ENCODE peak calls at places on chromosomes 12 and 14, in five cellular contexts. R is neural progenitor cell, C is GM23338, S is PC-3, O is HCT116. I is an unnamed sample.
A peak's percentile ranks its signal among the peaks of the same experiment; 100 is the strongest.

GRCh38 chr12:11070999-11071398 is 8.9 kb upstream of the TAS2R46 start:
- DNase-seq in R (no peak), S (no peak), C (no peak), O (no peak), I (no peak)

GRCh38 chr12:90343966-90344365 is 611.0 kb downstream of the CCER1 start:
- DNase-seq in O (no peak), C (no peak), R (no peak), S (no peak), I (no peak)

GRCh38 chr12:57735952-57736742 is 2.4 kb downstream of the AGAP2 start:
- DNase-seq in S (peak; percentile 45), O (no peak), C (peak; percentile 91), R (peak; percentile 80), I (peak; percentile 57)

GRCh38 chr14:98692832-98693231 is 579.2 kb downstream of the BCL11B start:
- DNase-seq in O (no peak), S (no peak), R (no peak), C (no peak), I (no peak)

GRCh38 chr14:51484491-51484890 is 167.2 kb upstream of the FRMD6 start:
- DNase-seq in O (no peak), S (no peak), R (no peak), C (no peak), I (no peak)

GRCh38 chr12:124862768-124863408 is 776 bp downstream of the SCARB1 start:
- DNase-seq in S (peak; percentile 47), R (peak; percentile 56), O (no peak), C (peak; percentile 43), I (peak; percentile 41)

GRCh38 chr12:31412292-31412801 is 86.4 kb upstream of the SINHCAF start:
- DNase-seq in C (peak; percentile 32), R (peak; percentile 21), S (no peak), O (no peak), I (no peak)

GRCh38 chr12:2640281-2640680 is 154.5 kb upstream of the FKBP4 start:
- DNase-seq in S (no peak), C (no peak), R (no peak), O (no peak), I (peak; percentile 89)

GRCh38 chr14:35419429-35419841 is 14.9 kb upstream of the NFKBIA start:
- DNase-seq in C (no peak), S (peak; percentile 31), R (no peak), O (no peak), I (peak; percentile 63)

GRCh38 chr14:25431211-25432076 is 381.5 kb upstream of the STXBP6 start:
- DNase-seq in C (peak; percentile 76), S (peak; percentile 23), R (peak; percentile 58), O (no peak), I (peak; percentile 14)

GRCh38 chr12:104450700-104451099 is 6.0 kb upstream of the CHST11 start:
- DNase-seq in C (no peak), O (no peak), S (no peak), R (no peak), I (no peak)

GRCh38 chr12:131213896-131214442 is 260.3 kb downstream of the ADGRD1 start:
- DNase-seq in S (no peak), O (no peak), R (no peak), C (no peak), I (no peak)

GRCh38 chr14:101369916-101370592 is 191.2 kb upstream of the DIO3 start:
- DNase-seq in C (no peak), O (no peak), R (no peak), S (no peak), I (no peak)

GRCh38 chr14:64591809-64592208 is 42.0 kb downstream of the PPP1R36 start:
- DNase-seq in S (no peak), C (no peak), O (no peak), R (no peak), I (peak; percentile 12)

GRCh38 chr12:52436828-52437474 is 2.8 kb upstream of the KRT75 start:
- DNase-seq in S (no peak), R (no peak), C (no peak), O (no peak), I (no peak)

GRCh38 chr14:94819531-94819930 is 49.6 kb upstream of the GSC start:
- DNase-seq in O (no peak), S (no peak), R (no peak), C (no peak), I (no peak)

GRCh38 chr14:52044791-52045522 is 23.9 kb downstream of the NID2 start:
- DNase-seq in O (no peak), S (peak; percentile 90), C (no peak), R (no peak), I (peak; percentile 97)

GRCh38 chr12:78096909-78097597 is 266.4 kb downstream of the NAV3 start:
- DNase-seq in O (no peak), C (no peak), S (no peak), R (no peak), I (peak; percentile 60)

GRCh38 chr14:94773017-94773681 is 3.2 kb upstream of the GSC start:
- DNase-seq in C (peak; percentile 88), O (no peak), S (no peak), R (peak; percentile 83), I (no peak)

GRCh38 chr12:12819752-12820311 is 6.7 kb downstream of the DDX47 start:
- DNase-seq in R (no peak), C (no peak), S (peak; percentile 89), O (no peak), I (peak; percentile 95)

GRCh38 chr12:122355702-122356101 is 66.8 kb downstream of the CLIP1 start:
- DNase-seq in O (no peak), C (no peak), R (no peak), S (no peak), I (no peak)

GRCh38 chr12:71439613-71440392 is at the start of gene LGR5:
- DNase-seq in C (peak; percentile 73), R (peak; percentile 87), O (no peak), S (peak; percentile 15), I (peak; percentile 44)

GRCh38 chr12:46386360-46386867 is 13.8 kb upstream of the SLC38A2 start:
- DNase-seq in S (peak; percentile 96), R (no peak), O (no peak), C (no peak), I (peak; percentile 95)

DNA sequence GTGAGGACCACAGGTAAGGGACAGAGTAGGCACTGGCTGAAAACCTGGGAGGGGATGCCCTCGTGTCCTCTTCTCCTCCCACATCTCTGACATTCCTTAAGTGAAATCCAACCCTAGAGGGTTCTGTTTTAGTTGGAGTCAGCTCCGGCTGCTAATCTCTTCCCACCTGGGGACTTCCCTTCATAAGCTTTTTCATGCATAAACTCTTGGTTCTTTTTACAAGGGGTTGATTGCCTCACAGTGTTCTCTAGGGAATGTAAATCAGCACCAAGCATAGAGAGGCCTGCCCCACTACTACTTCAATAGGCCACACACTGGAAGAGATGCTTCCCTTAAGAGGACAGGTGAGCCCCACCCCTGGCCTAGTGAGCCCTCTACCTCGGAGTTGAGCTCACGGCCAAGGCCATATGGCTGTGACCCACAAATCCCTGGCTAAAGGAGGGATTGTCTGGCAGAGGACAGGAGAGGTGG is 3.2 kb upstream of the SYNDIG1L start:
- DNase-seq in O (no peak), R (peak; percentile 43), S (no peak), C (peak; percentile 90), I (no peak)
- H3K4me2 ChIP-seq in O (no peak overlapping the region), R (peak overlapping the region; percentile 29), S (no peak overlapping the region), C (peak overlapping the region; percentile 52), I (no peak overlapping the region)

DNA sequence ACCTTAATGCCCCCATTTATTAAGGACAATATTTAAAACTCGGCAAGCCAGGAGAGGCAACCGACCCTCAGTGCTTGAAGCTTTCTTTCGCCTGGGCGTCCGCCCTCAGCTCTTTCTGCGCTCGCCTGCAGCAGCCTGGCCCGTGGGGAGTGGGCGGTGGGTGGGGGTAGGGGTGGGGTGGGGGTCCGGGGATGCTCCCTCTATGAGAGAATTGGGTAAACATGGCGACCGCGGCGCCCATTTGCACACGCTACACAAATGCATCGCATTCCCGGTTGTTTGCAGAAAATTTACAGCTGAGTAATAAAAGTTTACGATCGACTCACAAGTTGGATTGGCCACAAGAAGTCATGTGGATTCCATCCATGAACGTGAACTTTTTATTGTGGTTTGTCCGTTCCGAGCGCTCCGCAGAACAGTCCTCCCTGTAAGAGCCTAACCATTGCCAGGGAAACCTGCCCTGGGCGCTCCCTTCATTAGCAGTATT is 7.7 kb downstream of the HOXC8 start:
- DNase-seq in O (no peak), R (no peak), C (no peak), S (peak; percentile 89), I (peak; percentile 95)
- TF ChIP-seq EZH2phosphoT487 in O (no peak), R (no peak), C (no peak), S (no peak), I (no peak)

GRCh38 chr14:90336985-90337384 is 5.2 kb upstream of the NRDE2 start:
- DNase-seq in S (peak; percentile 89), R (no peak), O (no peak), C (no peak), I (no peak)

GRCh38 chr14:90331497-90332270 is at the start of gene NRDE2:
- DNase-seq in O (peak; percentile 90), S (peak; percentile 96), C (peak; percentile 100), R (peak; percentile 100), I (peak; percentile 98)

GRCh38 chr14:90336401-90336800 is 4.7 kb upstream of the NRDE2 start:
- DNase-seq in C (no peak), R (no peak), O (no peak), S (no peak), I (no peak)

GRCh38 chr14:90330203-90331196 is 1.2 kb downstream of the NRDE2 start:
- DNase-seq in S (no peak), C (no peak), R (no peak), O (no peak), I (no peak)

GRCh38 chr14:90332271-90332584 is 487 bp upstream of the NRDE2 start:
- DNase-seq in O (no peak), C (no peak), S (no peak), R (no peak), I (no peak)
- H3K4me3 ChIP-seq in O (peak overlapping the region; percentile 45), C (peak overlapping the region; percentile 46), S (peak overlapping the region; percentile 82), R (peak overlapping the region; percentile 43), I (peak overlapping the region; percentile 86)

GRCh38 chr14:86797075-86797351 is 1196.0 kb downstream of the GALC start:
- DNase-seq in S (no peak), C (no peak), O (no peak), R (no peak), I (no peak)

GRCh38 chr14:86799244-86799647 is 1193.7 kb downstream of the GALC start:
- DNase-seq in O (no peak), S (peak; percentile 78), C (no peak), R (no peak), I (peak; percentile 32)

GRCh38 chr14:86794689-86795088 is 1198.3 kb downstream of the GALC start:
- DNase-seq in C (no peak), S (no peak), O (no peak), R (no peak), I (no peak)

GRCh38 chr14:86798330-86798729 is 1194.7 kb downstream of the GALC start:
- DNase-seq in S (no peak), C (no peak), O (no peak), R (no peak), I (no peak)

DNA sequence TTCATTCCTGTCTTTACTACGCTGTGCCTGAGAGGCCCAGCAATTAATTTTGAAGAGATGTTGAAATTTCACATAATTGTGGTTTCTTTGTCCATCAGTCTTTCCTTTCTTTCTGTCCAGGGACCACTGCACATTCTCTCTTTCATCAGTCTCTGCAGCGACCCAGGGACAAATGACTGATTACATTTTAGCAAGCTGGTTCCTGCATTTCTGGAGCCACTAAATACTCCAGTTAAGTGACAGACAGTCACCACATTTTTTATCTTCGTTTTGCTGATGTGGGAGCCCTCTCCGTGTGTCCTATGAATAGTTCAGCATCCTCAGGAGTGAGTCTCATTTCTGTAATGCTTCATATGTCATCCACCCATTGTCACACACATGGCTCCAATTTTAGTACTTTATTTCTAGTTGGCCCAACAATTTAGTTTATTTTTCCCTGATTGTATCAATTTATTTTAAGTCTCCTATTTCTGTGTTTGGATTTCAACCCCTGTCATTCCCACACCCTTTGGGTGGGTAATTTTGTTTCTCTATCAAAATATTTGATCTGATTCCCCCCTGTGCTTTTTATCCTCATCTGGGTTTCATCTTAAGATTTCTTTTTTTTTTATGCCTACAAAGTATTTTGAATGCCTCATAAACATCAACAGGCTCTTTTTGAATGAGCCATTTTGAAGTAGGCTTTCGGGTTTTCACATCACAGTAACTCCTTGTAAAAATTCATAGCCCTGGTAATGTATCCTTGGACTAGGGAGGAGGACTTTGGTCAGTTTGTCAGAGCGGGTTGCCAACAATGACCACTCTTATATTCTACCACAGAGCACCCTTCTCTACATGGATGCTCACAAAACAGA is 1196.5 kb downstream of the GALC start:
- DNase-seq in R (no peak), S (no peak), O (no peak), C (no peak), I (no peak)
- H3K4me2 ChIP-seq in R (no peak overlapping the region), S (no peak overlapping the region), O (no peak overlapping the region), C (no peak overlapping the region), I (no peak overlapping the region)

I was measured in GM23248.